ENCODE peak calls at places on chromosomes 13 and 19, in five cellular contexts. One of them, this sample, is unnamed.
A peak's percentile ranks its signal among the peaks of the same experiment; 100 is the strongest.

GRCh38 chr19:38739440-38740251 is 4.6 kb downstream of the CAPN12 start:
- DNase-seq in SK-MEL-5: no peak
- DNase-seq in DMS153: no peak
- DNase-seq in T-helper 17 cell: no peak
- DNase-seq in AG09309: no peak
- DNase-seq in this sample: no peak

GRCh38 chr13:32731576-32731975 is 145.3 kb downstream of the PDS5B start:
- DNase-seq in SK-MEL-5: no peak
- DNase-seq in DMS153: no peak
- DNase-seq in T-helper 17 cell: no peak
- DNase-seq in AG09309: no peak
- DNase-seq in this sample: peak; percentile 62

GRCh38 chr19:49333426-49334288 is 1.5 kb upstream of the CD37 start:
- DNase-seq in SK-MEL-5: no peak
- DNase-seq in DMS153: no peak
- DNase-seq in T-helper 17 cell: peak; percentile 53
- DNase-seq in AG09309: no peak
- DNase-seq in this sample: peak; percentile 22

GRCh38 chr19:1824252-1824622 is 12.2 kb upstream of the ATP8B3 start:
- DNase-seq in SK-MEL-5: no peak
- DNase-seq in DMS153: no peak
- DNase-seq in T-helper 17 cell: no peak
- DNase-seq in AG09309: no peak
- DNase-seq in this sample: no peak

GRCh38 chr13:50140742-50141659 is 125.8 kb downstream of the KCNRG start:
- DNase-seq in SK-MEL-5: no peak
- DNase-seq in DMS153: no peak
- DNase-seq in T-helper 17 cell: no peak
- DNase-seq in AG09309: no peak
- DNase-seq in this sample: no peak

GRCh38 chr13:29548722-29549446 is 46.6 kb downstream of the SLC7A1 start:
- DNase-seq in SK-MEL-5: no peak
- DNase-seq in DMS153: no peak
- DNase-seq in T-helper 17 cell: no peak
- DNase-seq in AG09309: no peak
- DNase-seq in this sample: no peak

GRCh38 chr19:47757617-47758432 is 12.5 kb downstream of the NOP53 start:
- DNase-seq in SK-MEL-5: no peak
- DNase-seq in DMS153: no peak
- DNase-seq in T-helper 17 cell: no peak
- DNase-seq in AG09309: no peak
- DNase-seq in this sample: no peak

GRCh38 chr19:53868892-53869804 is 1.5 kb downstream of the MYADM start:
- DNase-seq in SK-MEL-5: peak; percentile 79
- DNase-seq in DMS153: peak; percentile 53
- DNase-seq in T-helper 17 cell: peak; percentile 83
- DNase-seq in AG09309: no peak
- DNase-seq in this sample: peak; percentile 83

GRCh38 chr13:37475151-37475550 is 123.4 kb downstream of the POSTN start:
- DNase-seq in SK-MEL-5: no peak
- DNase-seq in DMS153: no peak
- DNase-seq in T-helper 17 cell: no peak
- DNase-seq in AG09309: no peak
- DNase-seq in this sample: no peak

GRCh38 chr19:7869910-7870511 is 4.2 kb downstream of the PRR36 start:
- DNase-seq in SK-MEL-5: peak; percentile 72
- DNase-seq in DMS153: peak; percentile 18
- DNase-seq in T-helper 17 cell: no peak
- DNase-seq in AG09309: no peak
- DNase-seq in this sample: peak; percentile 85

GRCh38 chr13:45542391-45542790 is 73.1 kb downstream of the ERICH6B start:
- DNase-seq in SK-MEL-5: no peak
- DNase-seq in DMS153: no peak
- DNase-seq in T-helper 17 cell: no peak
- DNase-seq in AG09309: no peak
- DNase-seq in this sample: no peak

GRCh38 chr13:73738626-73739025 is 395.6 kb downstream of the KLF12 start:
- DNase-seq in SK-MEL-5: no peak
- DNase-seq in DMS153: no peak
- DNase-seq in T-helper 17 cell: no peak
- DNase-seq in AG09309: no peak
- DNase-seq in this sample: no peak

GRCh38 chr19:35337984-35338296 is 9.0 kb downstream of the CD22 start:
- DNase-seq in SK-MEL-5: no peak
- DNase-seq in DMS153: no peak
- DNase-seq in T-helper 17 cell: no peak
- DNase-seq in AG09309: no peak
- DNase-seq in this sample: no peak

GRCh38 chr19:35790981-35791813 is 15.8 kb downstream of the ARHGAP33 start:
- DNase-seq in SK-MEL-5: no peak
- DNase-seq in DMS153: no peak
- DNase-seq in T-helper 17 cell: no peak
- DNase-seq in AG09309: no peak
- DNase-seq in this sample: no peak

GRCh38 chr19:45254044-45254531 is 3.0 kb downstream of the MARK4 start:
- DNase-seq in SK-MEL-5: no peak
- DNase-seq in DMS153: no peak
- DNase-seq in T-helper 17 cell: no peak
- DNase-seq in AG09309: no peak
- DNase-seq in this sample: no peak

GRCh38 chr19:13960863-13961784 is 8.8 kb downstream of the DCAF15 start:
- DNase-seq in SK-MEL-5: no peak
- DNase-seq in DMS153: no peak
- DNase-seq in T-helper 17 cell: no peak
- DNase-seq in AG09309: no peak
- DNase-seq in this sample: no peak

GRCh38 chr13:52737900-52738299 is 1.7 kb downstream of the CNMD start:
- DNase-seq in SK-MEL-5: peak; percentile 66
- DNase-seq in DMS153: no peak
- DNase-seq in T-helper 17 cell: no peak
- DNase-seq in AG09309: no peak
- DNase-seq in this sample: no peak

GRCh38 chr13:41182231-41182630 is 12.1 kb downstream of the KBTBD7 start:
- DNase-seq in SK-MEL-5: no peak
- DNase-seq in DMS153: no peak
- DNase-seq in T-helper 17 cell: no peak
- DNase-seq in AG09309: no peak
- DNase-seq in this sample: peak; percentile 11

GRCh38 chr13:33642374-33643065 is 175.4 kb upstream of the RFC3 start:
- DNase-seq in SK-MEL-5: no peak
- DNase-seq in DMS153: no peak
- DNase-seq in T-helper 17 cell: no peak
- DNase-seq in AG09309: peak; percentile 54
- DNase-seq in this sample: peak; percentile 85

GRCh38 chr19:54389556-54389955 is 24.8 kb upstream of the LAIR1 start:
- DNase-seq in SK-MEL-5: no peak
- DNase-seq in DMS153: no peak
- DNase-seq in T-helper 17 cell: no peak
- DNase-seq in AG09309: no peak
- DNase-seq in this sample: no peak

GRCh38 chr19:9674669-9675357 is at the start of gene ZNF562:
- DNase-seq in SK-MEL-5: peak; percentile 80
- DNase-seq in DMS153: peak; percentile 61
- DNase-seq in T-helper 17 cell: peak; percentile 64
- DNase-seq in AG09309: peak; percentile 29
- DNase-seq in this sample: peak; percentile 89

GRCh38 chr13:60379837-60380236 is 17.2 kb upstream of the TDRD3 start:
- DNase-seq in SK-MEL-5: peak; percentile 26
- DNase-seq in DMS153: no peak
- DNase-seq in T-helper 17 cell: no peak
- DNase-seq in AG09309: no peak
- DNase-seq in this sample: peak; percentile 9

GRCh38 chr13:109336730-109337129 is 449.7 kb downstream of the IRS2 start:
- DNase-seq in SK-MEL-5: peak; percentile 6
- DNase-seq in DMS153: no peak
- DNase-seq in T-helper 17 cell: no peak
- DNase-seq in AG09309: peak; percentile 55
- DNase-seq in this sample: peak; percentile 19